ENCODE peak calls at places on chromosomes 4 and X, in seven cellular contexts. One of them, this sample, is unnamed.

GRCh38 chrX:113741744-113742143 is 842.1 kb upstream of the HTR2C start:
- DNase-seq in activated T-cell treated with anti-CD3 and anti-CD28 coated beads, Interleukin-2, amount 50 U/mL, for 72 hours: no peak
- DNase-seq in T-helper 9 cell: no peak
- DNase-seq in mucosa of gallbladder: no peak
- DNase-seq in left ventricle myocardium inferior: no peak
- DNase-seq in EL: peak; percentile 1
- DNase-seq in neural crest cell: no peak
- DNase-seq in this sample: peak; percentile 29

GRCh38 chr4:153538408-153539057 is 72.4 kb downstream of the TMEM131L start:
- DNase-seq in left ventricle myocardium inferior: peak; percentile 47
- DNase-seq in T-helper 9 cell: no peak
- DNase-seq in EL: peak; percentile 15
- DNase-seq in activated T-cell treated with anti-CD3 and anti-CD28 coated beads, Interleukin-2, amount 50 U/mL, for 72 hours: no peak
- DNase-seq in mucosa of gallbladder: no peak
- DNase-seq in neural crest cell: no peak
- DNase-seq in this sample: peak; percentile 54

GRCh38 chr4:185524888-185525863 is 10.1 kb downstream of the PDLIM3 start:
- DNase-seq in mucosa of gallbladder: no peak
- DNase-seq in activated T-cell treated with anti-CD3 and anti-CD28 coated beads, Interleukin-2, amount 50 U/mL, for 72 hours: no peak
- DNase-seq in neural crest cell: no peak
- DNase-seq in T-helper 9 cell: no peak
- DNase-seq in left ventricle myocardium inferior: no peak
- DNase-seq in EL: no peak
- DNase-seq in this sample: no peak

GRCh38 chrX:41300758-41301437 is 33.1 kb upstream of the DDX3X start:
- DNase-seq in activated T-cell treated with anti-CD3 and anti-CD28 coated beads, Interleukin-2, amount 50 U/mL, for 72 hours: no peak
- DNase-seq in neural crest cell: no peak
- DNase-seq in left ventricle myocardium inferior: no peak
- DNase-seq in EL: peak; percentile 67
- DNase-seq in mucosa of gallbladder: no peak
- DNase-seq in T-helper 9 cell: no peak
- DNase-seq in this sample: peak; percentile 50

GRCh38 chrX:107731831-107732502 is 43.6 kb downstream of the TSC22D3 start:
- DNase-seq in activated T-cell treated with anti-CD3 and anti-CD28 coated beads, Interleukin-2, amount 50 U/mL, for 72 hours: no peak
- DNase-seq in EL: peak; percentile 76
- DNase-seq in T-helper 9 cell: no peak
- DNase-seq in mucosa of gallbladder: peak; percentile 88
- DNase-seq in left ventricle myocardium inferior: peak; percentile 87
- DNase-seq in neural crest cell: no peak
- DNase-seq in this sample: peak; percentile 93

GRCh38 chrX:19673334-19674040 is 158.2 kb upstream of the MAP3K15 start:
- DNase-seq in EL: peak; percentile 93
- DNase-seq in activated T-cell treated with anti-CD3 and anti-CD28 coated beads, Interleukin-2, amount 50 U/mL, for 72 hours: no peak
- DNase-seq in left ventricle myocardium inferior: peak; percentile 58
- DNase-seq in T-helper 9 cell: no peak
- DNase-seq in mucosa of gallbladder: peak; percentile 58
- DNase-seq in neural crest cell: no peak
- DNase-seq in this sample: peak; percentile 92

GRCh38 chr4:111208970-111209369 is 586.1 kb upstream of the PITX2 start:
- DNase-seq in T-helper 9 cell: no peak
- DNase-seq in EL: no peak
- DNase-seq in neural crest cell: no peak
- DNase-seq in mucosa of gallbladder: no peak
- DNase-seq in left ventricle myocardium inferior: no peak
- DNase-seq in activated T-cell treated with anti-CD3 and anti-CD28 coated beads, Interleukin-2, amount 50 U/mL, for 72 hours: no peak
- DNase-seq in this sample: no peak

GRCh38 chrX:15072259-15072658 is 197.6 kb downstream of the ASB9 start:
- DNase-seq in EL: no peak
- DNase-seq in mucosa of gallbladder: no peak
- DNase-seq in neural crest cell: no peak
- DNase-seq in T-helper 9 cell: no peak
- DNase-seq in left ventricle myocardium inferior: no peak
- DNase-seq in activated T-cell treated with anti-CD3 and anti-CD28 coated beads, Interleukin-2, amount 50 U/mL, for 72 hours: no peak
- DNase-seq in this sample: no peak

GRCh38 chrX:69388526-69388925 is 115.6 kb upstream of the NALF2 start:
- DNase-seq in T-helper 9 cell: no peak
- DNase-seq in EL: no peak
- DNase-seq in left ventricle myocardium inferior: no peak
- DNase-seq in activated T-cell treated with anti-CD3 and anti-CD28 coated beads, Interleukin-2, amount 50 U/mL, for 72 hours: no peak
- DNase-seq in neural crest cell: no peak
- DNase-seq in mucosa of gallbladder: peak; percentile 12
- DNase-seq in this sample: no peak

GRCh38 chrX:20320461-20321159 is 53.9 kb upstream of the RPS6KA3 start:
- DNase-seq in EL: no peak
- DNase-seq in activated T-cell treated with anti-CD3 and anti-CD28 coated beads, Interleukin-2, amount 50 U/mL, for 72 hours: no peak
- DNase-seq in mucosa of gallbladder: no peak
- DNase-seq in T-helper 9 cell: no peak
- DNase-seq in left ventricle myocardium inferior: no peak
- DNase-seq in neural crest cell: no peak
- DNase-seq in this sample: no peak

GRCh38 chr4:94348705-94349104 is 6.1 kb upstream of the HPGDS start:
- DNase-seq in mucosa of gallbladder: no peak
- DNase-seq in neural crest cell: no peak
- DNase-seq in activated T-cell treated with anti-CD3 and anti-CD28 coated beads, Interleukin-2, amount 50 U/mL, for 72 hours: no peak
- DNase-seq in EL: peak; percentile 5
- DNase-seq in T-helper 9 cell: no peak
- DNase-seq in left ventricle myocardium inferior: no peak
- DNase-seq in this sample: no peak

This sample was measured in fibroblast of lung.